ENCODE peak calls at places on chromosome 9, in four cellular contexts. M is PC-3, J is GM23248, B is fibroblast of lung. V is an unnamed sample.

GRCh38 chr9:89912605-89912953 is 307.8 kb downstream of the GADD45G start:
- DNase-seq in M (no peak), J (no peak), B (no peak), V (no peak)

GRCh38 chr9:37215456-37216229 is 95.3 kb downstream of the ZCCHC7 start:
- DNase-seq in M (peak; percentile 19), J (peak; percentile 64), B (peak; percentile 75), V (no peak)

GRCh38 chr9:110246214-110246613 is 10.1 kb downstream of the TXN start:
- DNase-seq in M (no peak), J (no peak), B (no peak), V (no peak)

GRCh38 chr9:77512876-77513275 is 135.2 kb downstream of the GNA14 start:
- DNase-seq in M (peak; percentile 52), J (no peak), B (no peak), V (peak; percentile 48)

GRCh38 chr9:134818000-134818568 is 62.5 kb upstream of the FCN2 start:
- DNase-seq in M (no peak), J (no peak), B (no peak), V (no peak)

GRCh38 chr9:36213989-36214388 is 23.3 kb downstream of the CLTA start:
- DNase-seq in M (no peak), J (no peak), B (no peak), V (no peak)

GRCh38 chr9:93859431-93860215 is 95.5 kb downstream of the BARX1 start:
- DNase-seq in M (no peak), J (no peak), B (no peak), V (no peak)

GRCh38 chr9:5455181-5455580 is 4.8 kb downstream of the CD274 start:
- DNase-seq in M (peak; percentile 83), J (peak; percentile 92), B (peak; percentile 89), V (peak; percentile 70)

GRCh38 chr9:104177003-104177611 is 83.0 kb downstream of the SMC2 start:
- DNase-seq in M (peak; percentile 42), J (peak; percentile 4), B (no peak), V (peak; percentile 14)

GRCh38 chr9:14191512-14191911 is 122.4 kb downstream of the NFIB start:
- DNase-seq in M (no peak), J (no peak), B (no peak), V (no peak)

GRCh38 chr9:20473566-20474116 is 148.7 kb downstream of the MLLT3 start:
- DNase-seq in M (no peak), J (peak; percentile 25), B (no peak), V (no peak)

GRCh38 chr9:132716007-132716406 is 45.7 kb downstream of the GTF3C4 start:
- DNase-seq in M (no peak), J (no peak), B (no peak), V (no peak)

GRCh38 chr9:90299963-90300362 is 342.7 kb downstream of the DIRAS2 start:
- DNase-seq in M (no peak), J (no peak), B (no peak), V (no peak)

GRCh38 chr9:130450344-130451003 is 5.7 kb downstream of the ASS1 start:
- DNase-seq in M (no peak), J (no peak), B (no peak), V (no peak)

GRCh38 chr9:119938871-119939270 is 569.6 kb upstream of the BRINP1 start:
- DNase-seq in M (no peak), J (peak; percentile 23), B (peak; percentile 54), V (no peak)

GRCh38 chr9:7001571-7001970 is 243.8 kb downstream of the KDM4C start:
- DNase-seq in M (no peak), J (no peak), B (no peak), V (no peak)

GRCh38 chr9:91905958-91906585 is 44.0 kb downstream of the ROR2 start:
- DNase-seq in M (peak; percentile 4), J (no peak), B (no peak), V (no peak)

GRCh38 chr9:93968451-93969327 is 13.5 kb upstream of the BARX1 start:
- DNase-seq in M (peak; percentile 54), J (no peak), B (peak; percentile 45), V (no peak)

GRCh38 chr9:134625361-134626140 is 16.1 kb upstream of the COL5A1 start:
- DNase-seq in M (peak; percentile 8), J (peak; percentile 65), B (peak; percentile 81), V (peak; percentile 46)

GRCh38 chr9:112753725-112754124 is 3.2 kb downstream of the SNX30 start:
- DNase-seq in M (peak; percentile 77), J (peak; percentile 97), B (peak; percentile 95), V (no peak)

GRCh38 chr9:89247431-89248370 is 63.3 kb upstream of the CKS2 start:
- DNase-seq in M (peak; percentile 53), J (no peak), B (peak; percentile 30), V (peak; percentile 13)

DNA sequence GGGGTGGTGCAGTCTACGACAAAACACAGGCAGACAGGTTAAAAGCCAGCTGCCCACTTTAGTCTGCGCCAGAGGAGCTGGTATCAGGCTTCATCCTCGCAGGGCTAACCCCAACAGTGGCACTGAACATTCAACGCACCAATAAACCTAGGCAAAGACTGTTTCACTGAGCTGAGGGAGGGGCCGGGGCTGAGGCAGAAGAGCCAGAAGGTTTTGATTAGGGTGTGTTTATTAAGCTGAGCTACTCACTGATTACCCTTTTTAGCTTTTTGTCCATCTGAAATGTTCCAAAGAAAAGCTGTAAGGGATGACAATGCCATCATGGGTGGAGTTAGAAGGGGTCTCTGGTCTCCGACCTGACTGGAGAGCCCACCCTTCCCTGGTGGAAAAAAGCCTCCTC is 1.4 kb downstream of the ZMYND19 start:
- DNase-seq in M (no peak), J (peak; percentile 47), B (no peak), V (no peak)
- H2AFZ ChIP-seq in M (no peak overlapping the region), J (no peak overlapping the region), B (no peak overlapping the region), V (no peak overlapping the region)

DNA sequence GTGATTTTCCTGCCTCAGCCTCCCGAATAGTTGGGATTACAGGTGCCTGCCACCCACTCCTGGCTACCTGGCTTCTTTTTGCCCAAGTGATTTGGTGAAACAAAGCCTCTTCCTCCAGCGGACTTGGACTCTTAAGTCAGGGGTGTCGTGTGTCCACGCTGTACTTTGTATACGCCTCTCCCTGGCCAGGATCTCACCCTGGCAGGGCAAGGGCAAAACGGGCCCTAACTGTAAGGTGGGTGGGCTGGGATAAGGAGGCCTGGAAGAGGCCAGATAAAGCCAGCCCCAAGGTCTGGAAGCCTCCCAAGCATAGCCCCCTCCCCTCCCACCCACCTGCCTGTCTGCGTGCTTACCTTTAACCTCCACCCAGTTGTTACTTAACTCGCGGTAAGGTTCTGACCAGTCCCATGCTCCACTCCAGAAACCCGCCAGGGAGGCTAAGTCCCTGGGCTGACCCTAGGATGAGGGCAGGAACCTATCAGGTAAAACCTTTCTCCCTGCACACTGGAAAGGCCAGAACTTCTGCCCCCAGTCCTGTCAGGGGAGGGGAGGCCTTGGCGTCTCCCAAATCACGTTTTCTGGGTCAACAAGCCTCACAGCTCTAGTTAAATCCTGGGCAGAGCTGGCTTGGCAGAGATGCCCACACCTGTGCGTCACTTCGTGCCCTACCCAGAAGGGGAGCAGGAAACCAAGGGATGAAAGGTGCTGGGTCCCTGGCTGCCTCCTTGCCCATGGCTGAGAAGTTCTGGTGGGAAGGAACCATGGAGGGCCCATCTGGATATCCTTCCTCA is 8.4 kb downstream of the CDK9 start:
- DNase-seq in M (no peak), J (no peak), B (no peak), V (no peak)
- H2AFZ ChIP-seq in M (no peak overlapping the region), J (no peak overlapping the region), B (no peak overlapping the region), V (no peak overlapping the region)

GRCh38 chr9:69351227-69351626 is 26.2 kb downstream of the ENTREP1 start:
- DNase-seq in M (no peak), J (no peak), B (no peak), V (no peak)
- H2AFZ ChIP-seq in M (no peak overlapping the region), J (no peak overlapping the region), B (no peak overlapping the region), V (no peak overlapping the region)

GRCh38 chr9:126788046-126788445 is 16.8 kb upstream of the ZBTB43 start:
- DNase-seq in M (no peak), J (no peak), B (no peak), V (no peak)
- H2AFZ ChIP-seq in M (peak overlapping the region; percentile 43), J (no peak overlapping the region), B (no peak overlapping the region), V (no peak overlapping the region)

V was measured in endothelial cell of umbilical vein.